ENCODE peak calls at places on chromosomes 1 and 21, in eight cellular contexts. One of them, this sample, is unnamed.
A peak's percentile ranks its signal among the peaks of the same experiment; 100 is the strongest.

GRCh38 chr1:53644496-53644895 is 94.5 kb downstream of the GLIS1 start:
- DNase-seq in fibroblast of mammary gland: no peak
- DNase-seq in NB4: no peak
- DNase-seq in fibroblast of lung: no peak
- DNase-seq in body of pancreas: no peak
- DNase-seq in heart left ventricle: no peak
- DNase-seq in gastrocnemius medialis: no peak
- DNase-seq in cardiac muscle cell: no peak
- DNase-seq in this sample: no peak

GRCh38 chr21:32256873-32257620 is 21.8 kb downstream of the MIS18A start:
- DNase-seq in fibroblast of mammary gland: peak; percentile 90
- DNase-seq in NB4: no peak
- DNase-seq in fibroblast of lung: peak; percentile 94
- DNase-seq in body of pancreas: peak; percentile 91
- DNase-seq in heart left ventricle: peak; percentile 71
- DNase-seq in gastrocnemius medialis: peak; percentile 50
- DNase-seq in cardiac muscle cell: peak; percentile 21
- DNase-seq in this sample: peak; percentile 95

GRCh38 chr1:235187316-235187715 is 26.3 kb upstream of the RBM34 start:
- DNase-seq in fibroblast of mammary gland: no peak
- DNase-seq in NB4: no peak
- DNase-seq in fibroblast of lung: no peak
- DNase-seq in body of pancreas: no peak
- DNase-seq in heart left ventricle: no peak
- DNase-seq in gastrocnemius medialis: no peak
- DNase-seq in cardiac muscle cell: no peak
- DNase-seq in this sample: no peak

GRCh38 chr1:159121526-159121925 is 45.0 kb upstream of the AIM2 start:
- DNase-seq in fibroblast of mammary gland: no peak
- DNase-seq in NB4: no peak
- DNase-seq in fibroblast of lung: no peak
- DNase-seq in body of pancreas: no peak
- DNase-seq in heart left ventricle: no peak
- DNase-seq in gastrocnemius medialis: no peak
- DNase-seq in cardiac muscle cell: no peak
- DNase-seq in this sample: no peak

GRCh38 chr1:99670583-99670982 is 24.7 kb downstream of the PALMD start:
- DNase-seq in fibroblast of mammary gland: no peak
- DNase-seq in NB4: no peak
- DNase-seq in fibroblast of lung: no peak
- DNase-seq in body of pancreas: no peak
- DNase-seq in heart left ventricle: no peak
- DNase-seq in gastrocnemius medialis: no peak
- DNase-seq in cardiac muscle cell: no peak
- DNase-seq in this sample: no peak

GRCh38 chr1:209513226-209513625 is 70.3 kb upstream of the CAMK1G start:
- DNase-seq in fibroblast of mammary gland: peak; percentile 58
- DNase-seq in NB4: peak; percentile 49
- DNase-seq in fibroblast of lung: peak; percentile 56
- DNase-seq in body of pancreas: no peak
- DNase-seq in heart left ventricle: no peak
- DNase-seq in gastrocnemius medialis: no peak
- DNase-seq in cardiac muscle cell: peak; percentile 61
- DNase-seq in this sample: peak; percentile 42

GRCh38 chr21:39105836-39106235 is 77.4 kb downstream of the PSMG1 start:
- DNase-seq in fibroblast of mammary gland: no peak
- DNase-seq in NB4: no peak
- DNase-seq in fibroblast of lung: no peak
- DNase-seq in body of pancreas: no peak
- DNase-seq in heart left ventricle: no peak
- DNase-seq in gastrocnemius medialis: no peak
- DNase-seq in cardiac muscle cell: no peak
- DNase-seq in this sample: no peak

GRCh38 chr1:27257155-27257554 is 22.7 kb downstream of the WDTC1 start:
- DNase-seq in fibroblast of mammary gland: peak; percentile 46
- DNase-seq in NB4: no peak
- DNase-seq in fibroblast of lung: peak; percentile 16
- DNase-seq in body of pancreas: no peak
- DNase-seq in heart left ventricle: no peak
- DNase-seq in gastrocnemius medialis: no peak
- DNase-seq in cardiac muscle cell: no peak
- DNase-seq in this sample: peak; percentile 22

GRCh38 chr21:41873005-41873404 is 6.1 kb downstream of the PRDM15 start:
- DNase-seq in fibroblast of mammary gland: no peak
- DNase-seq in NB4: no peak
- DNase-seq in fibroblast of lung: no peak
- DNase-seq in body of pancreas: no peak
- DNase-seq in heart left ventricle: no peak
- DNase-seq in gastrocnemius medialis: no peak
- DNase-seq in cardiac muscle cell: no peak
- DNase-seq in this sample: no peak

GRCh38 chr1:40014812-40015594 is 25.5 kb upstream of the CAP1 start:
- DNase-seq in fibroblast of mammary gland: peak; percentile 93
- DNase-seq in NB4: no peak
- DNase-seq in fibroblast of lung: peak; percentile 78
- DNase-seq in body of pancreas: no peak
- DNase-seq in heart left ventricle: no peak
- DNase-seq in gastrocnemius medialis: no peak
- DNase-seq in cardiac muscle cell: no peak
- DNase-seq in this sample: peak; percentile 82

GRCh38 chr1:45050931-45051748 is 39.1 kb downstream of the UROD start:
- DNase-seq in fibroblast of mammary gland: no peak
- DNase-seq in NB4: no peak
- DNase-seq in fibroblast of lung: no peak
- DNase-seq in body of pancreas: no peak
- DNase-seq in heart left ventricle: no peak
- DNase-seq in gastrocnemius medialis: no peak
- DNase-seq in cardiac muscle cell: no peak
- DNase-seq in this sample: no peak

GRCh38 chr1:19467199-19468187 is 17.8 kb downstream of the CAPZB start:
- DNase-seq in fibroblast of mammary gland: no peak
- DNase-seq in NB4: no peak
- DNase-seq in fibroblast of lung: no peak
- DNase-seq in body of pancreas: no peak
- DNase-seq in heart left ventricle: no peak
- DNase-seq in gastrocnemius medialis: no peak
- DNase-seq in cardiac muscle cell: no peak
- DNase-seq in this sample: no peak

GRCh38 chr1:41169066-41169798 is 72.9 kb downstream of the SCMH1 start:
- DNase-seq in fibroblast of mammary gland: no peak
- DNase-seq in NB4: no peak
- DNase-seq in fibroblast of lung: no peak
- DNase-seq in body of pancreas: no peak
- DNase-seq in heart left ventricle: no peak
- DNase-seq in gastrocnemius medialis: no peak
- DNase-seq in cardiac muscle cell: no peak
- DNase-seq in this sample: no peak

GRCh38 chr1:176719478-176719877 is 256.5 kb downstream of the PAPPA2 start:
- DNase-seq in fibroblast of mammary gland: peak; percentile 3
- DNase-seq in NB4: no peak
- DNase-seq in fibroblast of lung: peak; percentile 22
- DNase-seq in body of pancreas: no peak
- DNase-seq in heart left ventricle: no peak
- DNase-seq in gastrocnemius medialis: no peak
- DNase-seq in cardiac muscle cell: no peak
- DNase-seq in this sample: peak; percentile 22

GRCh38 chr1:194369622-194370021 is 1183.2 kb upstream of the B3GALT2 start:
- DNase-seq in fibroblast of mammary gland: no peak
- DNase-seq in NB4: no peak
- DNase-seq in fibroblast of lung: no peak
- DNase-seq in body of pancreas: no peak
- DNase-seq in heart left ventricle: no peak
- DNase-seq in gastrocnemius medialis: no peak
- DNase-seq in cardiac muscle cell: no peak
- DNase-seq in this sample: no peak

GRCh38 chr1:97745912-97746311 is 174.9 kb downstream of the DPYD start:
- DNase-seq in fibroblast of mammary gland: peak; percentile 56
- DNase-seq in NB4: no peak
- DNase-seq in fibroblast of lung: no peak
- DNase-seq in body of pancreas: no peak
- DNase-seq in heart left ventricle: no peak
- DNase-seq in gastrocnemius medialis: no peak
- DNase-seq in cardiac muscle cell: no peak
- DNase-seq in this sample: peak; percentile 32

GRCh38 chr1:116309090-116309870 is 63.8 kb upstream of the ATP1A1 start:
- DNase-seq in fibroblast of mammary gland: no peak
- DNase-seq in NB4: no peak
- DNase-seq in fibroblast of lung: no peak
- DNase-seq in body of pancreas: peak; percentile 33
- DNase-seq in heart left ventricle: no peak
- DNase-seq in gastrocnemius medialis: no peak
- DNase-seq in cardiac muscle cell: no peak
- DNase-seq in this sample: no peak

GRCh38 chr1:237398751-237399150 is 356.8 kb downstream of the RYR2 start:
- DNase-seq in fibroblast of mammary gland: no peak
- DNase-seq in NB4: no peak
- DNase-seq in fibroblast of lung: no peak
- DNase-seq in body of pancreas: no peak
- DNase-seq in heart left ventricle: no peak
- DNase-seq in gastrocnemius medialis: no peak
- DNase-seq in cardiac muscle cell: no peak
- DNase-seq in this sample: no peak

DNA sequence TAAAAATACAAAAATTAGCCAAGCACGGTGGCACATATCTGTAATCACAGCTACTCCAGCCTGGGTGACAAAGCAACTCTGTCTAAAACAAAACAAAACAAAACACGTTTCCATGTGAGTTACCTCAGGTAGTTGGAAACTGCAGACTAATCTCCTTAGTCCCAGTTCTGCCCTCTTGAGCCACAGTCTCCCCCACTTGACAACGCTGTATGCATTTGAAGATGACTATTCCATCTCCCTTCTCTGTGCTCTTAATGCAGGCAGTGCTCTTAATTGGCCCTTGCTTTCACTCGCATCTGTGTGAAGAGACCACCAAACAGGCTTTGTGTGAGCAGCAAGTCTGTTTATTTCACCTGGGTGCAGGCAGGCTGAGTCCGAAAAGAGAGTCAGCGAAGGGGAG is 19.6 kb upstream of the DHCR24 start:
- DNase-seq in fibroblast of mammary gland: no peak
- DNase-seq in NB4: no peak
- DNase-seq in fibroblast of lung: no peak
- DNase-seq in body of pancreas: no peak
- DNase-seq in heart left ventricle: no peak
- DNase-seq in gastrocnemius medialis: no peak
- DNase-seq in cardiac muscle cell: no peak
- DNase-seq in this sample: no peak
- H3K4me3 ChIP-seq in fibroblast of mammary gland: no peak overlapping the region
- H3K4me3 ChIP-seq in NB4: no peak overlapping the region
- H3K4me3 ChIP-seq in fibroblast of lung: no peak overlapping the region
- H3K4me3 ChIP-seq in body of pancreas: no peak overlapping the region
- H3K4me3 ChIP-seq in heart left ventricle: no peak overlapping the region
- H3K4me3 ChIP-seq in gastrocnemius medialis: no peak overlapping the region
- H3K4me3 ChIP-seq in cardiac muscle cell: no peak overlapping the region
- H3K4me3 ChIP-seq in this sample: no peak overlapping the region

DNA sequence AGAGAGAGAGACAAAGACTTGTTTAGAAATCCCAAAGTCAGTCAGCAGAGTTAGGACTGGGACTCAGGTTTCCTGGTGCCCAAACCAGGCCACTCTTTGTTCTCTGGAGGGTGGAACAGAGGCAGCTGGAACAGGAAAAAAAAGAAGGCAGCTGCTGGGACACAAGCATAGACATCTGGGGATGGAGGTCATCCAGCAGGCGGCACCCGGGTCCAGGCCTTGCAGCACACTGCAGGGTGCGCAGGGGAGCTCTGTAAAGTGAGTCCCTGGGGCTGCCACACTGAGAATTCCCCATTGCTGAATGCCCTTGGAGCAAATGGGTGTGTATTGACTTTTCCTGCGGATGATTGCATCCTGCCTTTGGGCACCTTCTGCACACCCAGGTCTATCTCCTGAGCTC is 222.9 kb upstream of the CSF3R start:
- DNase-seq in fibroblast of mammary gland: no peak
- DNase-seq in NB4: peak; percentile 42
- DNase-seq in fibroblast of lung: no peak
- DNase-seq in body of pancreas: no peak
- DNase-seq in heart left ventricle: no peak
- DNase-seq in gastrocnemius medialis: no peak
- DNase-seq in cardiac muscle cell: no peak
- DNase-seq in this sample: no peak
- TF ChIP-seq CTCF in fibroblast of mammary gland: no peak
- TF ChIP-seq CTCF in NB4: no peak
- TF ChIP-seq CTCF in fibroblast of lung: no peak
- TF ChIP-seq CTCF in body of pancreas: no peak
- TF ChIP-seq CTCF in heart left ventricle: no peak
- TF ChIP-seq CTCF in gastrocnemius medialis: no peak
- TF ChIP-seq CTCF in cardiac muscle cell: no peak
- TF ChIP-seq CTCF in this sample: no peak

DNA sequence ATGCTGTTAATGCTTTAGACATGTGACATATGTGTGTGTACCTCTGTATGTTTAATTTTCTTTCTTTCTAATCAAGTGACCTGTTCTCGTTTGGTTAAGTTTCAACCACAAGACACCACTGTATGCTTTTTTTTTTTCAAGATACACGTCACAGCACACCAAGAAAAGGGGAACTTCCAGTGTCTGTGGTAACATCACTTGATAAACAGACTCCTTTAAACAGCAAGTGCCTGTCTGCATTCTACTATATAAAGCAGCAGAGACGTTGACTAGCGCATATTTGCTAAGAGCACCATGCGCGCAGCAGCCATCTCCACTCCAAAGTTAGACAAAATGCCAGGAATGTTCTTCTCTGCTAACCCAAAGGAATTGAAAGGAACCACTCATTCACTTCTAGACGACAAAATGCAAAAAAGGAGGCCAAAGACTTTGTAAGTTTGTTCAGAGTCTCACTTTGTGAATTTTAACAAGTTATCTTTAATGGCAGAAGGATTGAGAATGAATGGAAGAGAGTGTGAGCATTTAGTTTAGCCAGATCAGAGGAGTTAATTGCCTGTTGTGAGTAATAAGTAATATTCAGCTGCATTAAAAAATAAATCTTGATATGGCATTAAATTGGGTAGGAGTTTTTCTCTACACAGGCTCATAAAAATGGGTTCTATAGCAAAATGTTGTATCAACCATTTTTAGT is at the start of gene RGS1:
- DNase-seq in fibroblast of mammary gland: no peak
- DNase-seq in NB4: peak; percentile 90
- DNase-seq in fibroblast of lung: no peak
- DNase-seq in body of pancreas: no peak
- DNase-seq in heart left ventricle: no peak
- DNase-seq in gastrocnemius medialis: peak; percentile 12
- DNase-seq in cardiac muscle cell: no peak
- DNase-seq in this sample: no peak
- H3K4me3 ChIP-seq in fibroblast of mammary gland: no peak within 1 kb of the TSS
- H3K4me3 ChIP-seq in NB4: peak within 1 kb of the TSS; percentile 59
- H3K4me3 ChIP-seq in fibroblast of lung: no peak within 1 kb of the TSS
- H3K4me3 ChIP-seq in body of pancreas: no peak within 1 kb of the TSS
- H3K4me3 ChIP-seq in heart left ventricle: no peak within 1 kb of the TSS
- H3K4me3 ChIP-seq in gastrocnemius medialis: no peak within 1 kb of the TSS
- H3K4me3 ChIP-seq in cardiac muscle cell: no peak within 1 kb of the TSS
- H3K4me3 ChIP-seq in this sample: no peak within 1 kb of the TSS

DNA sequence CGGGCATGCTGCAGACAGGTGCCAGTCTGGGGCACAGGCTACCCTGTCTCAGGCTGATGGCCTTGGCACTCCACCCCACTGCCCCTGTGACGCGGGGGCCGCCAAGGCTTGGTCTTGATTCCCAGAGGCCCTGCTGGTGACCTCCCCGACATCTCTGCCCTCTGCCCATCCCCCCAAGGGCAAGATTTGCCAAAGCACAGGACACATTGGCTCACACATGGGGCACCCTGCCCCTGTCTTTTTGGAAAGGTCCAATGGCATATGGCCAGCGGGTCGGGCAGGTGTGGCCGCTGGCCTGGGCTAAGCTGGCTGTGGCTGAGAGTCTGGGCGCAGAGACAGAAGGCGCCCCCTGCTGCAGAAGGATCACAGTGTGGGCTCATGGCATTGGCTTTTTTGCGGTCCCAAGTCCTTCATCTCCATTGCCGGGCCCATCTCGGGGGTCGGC is 4.6 kb downstream of the MIB2 start:
- DNase-seq in fibroblast of mammary gland: no peak
- DNase-seq in NB4: peak; percentile 42
- DNase-seq in fibroblast of lung: no peak
- DNase-seq in body of pancreas: no peak
- DNase-seq in heart left ventricle: peak; percentile 57
- DNase-seq in gastrocnemius medialis: peak; percentile 93
- DNase-seq in cardiac muscle cell: no peak
- DNase-seq in this sample: no peak
- TF ChIP-seq CTCF in fibroblast of mammary gland: peak; percentile 24
- TF ChIP-seq CTCF in NB4: peak; percentile 54
- TF ChIP-seq CTCF in fibroblast of lung: no peak
- TF ChIP-seq CTCF in body of pancreas: peak; percentile 5
- TF ChIP-seq CTCF in heart left ventricle: no peak
- TF ChIP-seq CTCF in gastrocnemius medialis: peak; percentile 59
- TF ChIP-seq CTCF in cardiac muscle cell: peak; percentile 37
- TF ChIP-seq CTCF in this sample: peak; percentile 25